ENCODE peak calls at places on chromosomes 12 and 14, in six cellular contexts. One of them, this sample, is unnamed.

GRCh38 chr12:67220065-67220464 is 49.1 kb upstream of the CAND1 start:
- DNase-seq in stimulated activated CD8-positive, alpha-beta memory T cell treated with anti-CD3 and anti-CD28 coated beads, Interleukin-12 subunit alpha, Interleukin-12 subunit beta, amount 100 ng/mL, for 4 hours: no peak
- DNase-seq in HuH-7.5: no peak
- DNase-seq in midbrain: no peak
- DNase-seq in AG20443: peak; percentile 9
- DNase-seq in Daoy: peak; percentile 37
- DNase-seq in this sample: no peak

GRCh38 chr12:99284161-99284560 is 363.4 kb upstream of the GARIN6 start:
- DNase-seq in stimulated activated CD8-positive, alpha-beta memory T cell treated with anti-CD3 and anti-CD28 coated beads, Interleukin-12 subunit alpha, Interleukin-12 subunit beta, amount 100 ng/mL, for 4 hours: no peak
- DNase-seq in HuH-7.5: no peak
- DNase-seq in midbrain: no peak
- DNase-seq in AG20443: no peak
- DNase-seq in Daoy: no peak
- DNase-seq in this sample: no peak

GRCh38 chr12:15152864-15153263 is 68.4 kb downstream of the RERG start:
- DNase-seq in stimulated activated CD8-positive, alpha-beta memory T cell treated with anti-CD3 and anti-CD28 coated beads, Interleukin-12 subunit alpha, Interleukin-12 subunit beta, amount 100 ng/mL, for 4 hours: no peak
- DNase-seq in HuH-7.5: no peak
- DNase-seq in midbrain: no peak
- DNase-seq in AG20443: no peak
- DNase-seq in Daoy: peak; percentile 50
- DNase-seq in this sample: no peak

GRCh38 chr14:74940956-74941565 is 14.3 kb downstream of the PGF start:
- DNase-seq in stimulated activated CD8-positive, alpha-beta memory T cell treated with anti-CD3 and anti-CD28 coated beads, Interleukin-12 subunit alpha, Interleukin-12 subunit beta, amount 100 ng/mL, for 4 hours: no peak
- DNase-seq in HuH-7.5: no peak
- DNase-seq in midbrain: no peak
- DNase-seq in AG20443: no peak
- DNase-seq in Daoy: no peak
- DNase-seq in this sample: no peak

GRCh38 chr12:50650285-50650684 is 113.6 kb upstream of the ATF1 start:
- DNase-seq in stimulated activated CD8-positive, alpha-beta memory T cell treated with anti-CD3 and anti-CD28 coated beads, Interleukin-12 subunit alpha, Interleukin-12 subunit beta, amount 100 ng/mL, for 4 hours: no peak
- DNase-seq in HuH-7.5: no peak
- DNase-seq in midbrain: no peak
- DNase-seq in AG20443: no peak
- DNase-seq in Daoy: no peak
- DNase-seq in this sample: no peak

GRCh38 chr12:111298583-111299436 is 70.1 kb downstream of the PHETA1 start:
- DNase-seq in stimulated activated CD8-positive, alpha-beta memory T cell treated with anti-CD3 and anti-CD28 coated beads, Interleukin-12 subunit alpha, Interleukin-12 subunit beta, amount 100 ng/mL, for 4 hours: peak; percentile 4
- DNase-seq in HuH-7.5: peak; percentile 68
- DNase-seq in midbrain: peak; percentile 13
- DNase-seq in AG20443: peak; percentile 84
- DNase-seq in Daoy: peak; percentile 69
- DNase-seq in this sample: peak; percentile 55

GRCh38 chr12:18283776-18284175 is 22.5 kb downstream of the PIK3C2G start:
- DNase-seq in stimulated activated CD8-positive, alpha-beta memory T cell treated with anti-CD3 and anti-CD28 coated beads, Interleukin-12 subunit alpha, Interleukin-12 subunit beta, amount 100 ng/mL, for 4 hours: no peak
- DNase-seq in HuH-7.5: no peak
- DNase-seq in midbrain: no peak
- DNase-seq in AG20443: no peak
- DNase-seq in Daoy: no peak
- DNase-seq in this sample: no peak

GRCh38 chr14:101457936-101458535 is 103.3 kb upstream of the DIO3 start:
- DNase-seq in stimulated activated CD8-positive, alpha-beta memory T cell treated with anti-CD3 and anti-CD28 coated beads, Interleukin-12 subunit alpha, Interleukin-12 subunit beta, amount 100 ng/mL, for 4 hours: no peak
- DNase-seq in HuH-7.5: no peak
- DNase-seq in midbrain: no peak
- DNase-seq in AG20443: no peak
- DNase-seq in Daoy: no peak
- DNase-seq in this sample: no peak

GRCh38 chr12:100348657-100349454 is 8.0 kb upstream of the SLC17A8 start:
- DNase-seq in stimulated activated CD8-positive, alpha-beta memory T cell treated with anti-CD3 and anti-CD28 coated beads, Interleukin-12 subunit alpha, Interleukin-12 subunit beta, amount 100 ng/mL, for 4 hours: no peak
- DNase-seq in HuH-7.5: peak; percentile 19
- DNase-seq in midbrain: peak; percentile 3
- DNase-seq in AG20443: peak; percentile 23
- DNase-seq in Daoy: peak; percentile 18
- DNase-seq in this sample: peak; percentile 23

GRCh38 chr14:105864651-105865265 is 338.4 kb downstream of the TMEM121 start:
- DNase-seq in stimulated activated CD8-positive, alpha-beta memory T cell treated with anti-CD3 and anti-CD28 coated beads, Interleukin-12 subunit alpha, Interleukin-12 subunit beta, amount 100 ng/mL, for 4 hours: no peak
- DNase-seq in HuH-7.5: no peak
- DNase-seq in midbrain: no peak
- DNase-seq in AG20443: no peak
- DNase-seq in Daoy: no peak
- DNase-seq in this sample: no peak

GRCh38 chr12:131261906-131262305 is 308.2 kb downstream of the ADGRD1 start:
- DNase-seq in stimulated activated CD8-positive, alpha-beta memory T cell treated with anti-CD3 and anti-CD28 coated beads, Interleukin-12 subunit alpha, Interleukin-12 subunit beta, amount 100 ng/mL, for 4 hours: no peak
- DNase-seq in HuH-7.5: no peak
- DNase-seq in midbrain: no peak
- DNase-seq in AG20443: no peak
- DNase-seq in Daoy: no peak
- DNase-seq in this sample: no peak

GRCh38 chr12:47767197-47767724 is 5.8 kb upstream of the SLC48A1 start:
- DNase-seq in stimulated activated CD8-positive, alpha-beta memory T cell treated with anti-CD3 and anti-CD28 coated beads, Interleukin-12 subunit alpha, Interleukin-12 subunit beta, amount 100 ng/mL, for 4 hours: peak; percentile 41
- DNase-seq in HuH-7.5: no peak
- DNase-seq in midbrain: peak; percentile 59
- DNase-seq in AG20443: peak; percentile 45
- DNase-seq in Daoy: peak; percentile 68
- DNase-seq in this sample: no peak

GRCh38 chr12:114733919-114734318 is 49.9 kb upstream of the TBX3 start:
- DNase-seq in stimulated activated CD8-positive, alpha-beta memory T cell treated with anti-CD3 and anti-CD28 coated beads, Interleukin-12 subunit alpha, Interleukin-12 subunit beta, amount 100 ng/mL, for 4 hours: no peak
- DNase-seq in HuH-7.5: no peak
- DNase-seq in midbrain: no peak
- DNase-seq in AG20443: no peak
- DNase-seq in Daoy: no peak
- DNase-seq in this sample: no peak

GRCh38 chr14:102378830-102379229 is 16.1 kb downstream of the TECPR2 start:
- DNase-seq in stimulated activated CD8-positive, alpha-beta memory T cell treated with anti-CD3 and anti-CD28 coated beads, Interleukin-12 subunit alpha, Interleukin-12 subunit beta, amount 100 ng/mL, for 4 hours: no peak
- DNase-seq in HuH-7.5: no peak
- DNase-seq in midbrain: no peak
- DNase-seq in AG20443: no peak
- DNase-seq in Daoy: no peak
- DNase-seq in this sample: no peak

GRCh38 chr12:111069886-111070285 is 149.5 kb upstream of the MYL2 start:
- DNase-seq in stimulated activated CD8-positive, alpha-beta memory T cell treated with anti-CD3 and anti-CD28 coated beads, Interleukin-12 subunit alpha, Interleukin-12 subunit beta, amount 100 ng/mL, for 4 hours: no peak
- DNase-seq in HuH-7.5: no peak
- DNase-seq in midbrain: no peak
- DNase-seq in AG20443: no peak
- DNase-seq in Daoy: no peak
- DNase-seq in this sample: no peak

GRCh38 chr14:70067810-70068209 is 120.9 kb downstream of the SLC8A3 start:
- DNase-seq in stimulated activated CD8-positive, alpha-beta memory T cell treated with anti-CD3 and anti-CD28 coated beads, Interleukin-12 subunit alpha, Interleukin-12 subunit beta, amount 100 ng/mL, for 4 hours: no peak
- DNase-seq in HuH-7.5: no peak
- DNase-seq in midbrain: no peak
- DNase-seq in AG20443: no peak
- DNase-seq in Daoy: no peak
- DNase-seq in this sample: no peak

GRCh38 chr12:114403044-114403689 is 2.8 kb downstream of the TBX5 start:
- DNase-seq in stimulated activated CD8-positive, alpha-beta memory T cell treated with anti-CD3 and anti-CD28 coated beads, Interleukin-12 subunit alpha, Interleukin-12 subunit beta, amount 100 ng/mL, for 4 hours: no peak
- DNase-seq in HuH-7.5: no peak
- DNase-seq in midbrain: no peak
- DNase-seq in AG20443: peak; percentile 62
- DNase-seq in Daoy: peak; percentile 90
- DNase-seq in this sample: no peak

GRCh38 chr12:124524231-124524925 is 43.0 kb downstream of the NCOR2 start:
- DNase-seq in stimulated activated CD8-positive, alpha-beta memory T cell treated with anti-CD3 and anti-CD28 coated beads, Interleukin-12 subunit alpha, Interleukin-12 subunit beta, amount 100 ng/mL, for 4 hours: no peak
- DNase-seq in HuH-7.5: no peak
- DNase-seq in midbrain: no peak
- DNase-seq in AG20443: peak; percentile 95
- DNase-seq in Daoy: peak; percentile 73
- DNase-seq in this sample: no peak

GRCh38 chr12:128819293-128820144 is 4.2 kb downstream of the SLC15A4 start:
- DNase-seq in stimulated activated CD8-positive, alpha-beta memory T cell treated with anti-CD3 and anti-CD28 coated beads, Interleukin-12 subunit alpha, Interleukin-12 subunit beta, amount 100 ng/mL, for 4 hours: no peak
- DNase-seq in HuH-7.5: no peak
- DNase-seq in midbrain: no peak
- DNase-seq in AG20443: no peak
- DNase-seq in Daoy: no peak
- DNase-seq in this sample: no peak

GRCh38 chr12:26499979-26500640 is 304.7 kb downstream of the SSPN start:
- DNase-seq in stimulated activated CD8-positive, alpha-beta memory T cell treated with anti-CD3 and anti-CD28 coated beads, Interleukin-12 subunit alpha, Interleukin-12 subunit beta, amount 100 ng/mL, for 4 hours: no peak
- DNase-seq in HuH-7.5: no peak
- DNase-seq in midbrain: no peak
- DNase-seq in AG20443: peak; percentile 20
- DNase-seq in Daoy: no peak
- DNase-seq in this sample: no peak

GRCh38 chr12:121803861-121804416 is at the start of gene SETD1B:
- DNase-seq in stimulated activated CD8-positive, alpha-beta memory T cell treated with anti-CD3 and anti-CD28 coated beads, Interleukin-12 subunit alpha, Interleukin-12 subunit beta, amount 100 ng/mL, for 4 hours: no peak
- DNase-seq in HuH-7.5: no peak
- DNase-seq in midbrain: peak; percentile 39
- DNase-seq in AG20443: peak; percentile 44
- DNase-seq in Daoy: peak; percentile 75
- DNase-seq in this sample: peak; percentile 61

GRCh38 chr12:53201170-53201541 is 5.9 kb downstream of the ITGB7 start:
- DNase-seq in stimulated activated CD8-positive, alpha-beta memory T cell treated with anti-CD3 and anti-CD28 coated beads, Interleukin-12 subunit alpha, Interleukin-12 subunit beta, amount 100 ng/mL, for 4 hours: no peak
- DNase-seq in HuH-7.5: no peak
- DNase-seq in midbrain: no peak
- DNase-seq in AG20443: peak; percentile 42
- DNase-seq in Daoy: no peak
- DNase-seq in this sample: no peak

GRCh38 chr12:56078931-56079728 is 835 bp upstream of the ERBB3 start:
- DNase-seq in stimulated activated CD8-positive, alpha-beta memory T cell treated with anti-CD3 and anti-CD28 coated beads, Interleukin-12 subunit alpha, Interleukin-12 subunit beta, amount 100 ng/mL, for 4 hours: peak; percentile 23
- DNase-seq in HuH-7.5: peak; percentile 88
- DNase-seq in midbrain: peak; percentile 82
- DNase-seq in AG20443: peak; percentile 94
- DNase-seq in Daoy: peak; percentile 89
- DNase-seq in this sample: peak; percentile 68

GRCh38 chr12:14576896-14577295 is 9.2 kb upstream of the PLBD1 start:
- DNase-seq in stimulated activated CD8-positive, alpha-beta memory T cell treated with anti-CD3 and anti-CD28 coated beads, Interleukin-12 subunit alpha, Interleukin-12 subunit beta, amount 100 ng/mL, for 4 hours: no peak
- DNase-seq in HuH-7.5: no peak
- DNase-seq in midbrain: no peak
- DNase-seq in AG20443: no peak
- DNase-seq in Daoy: no peak
- DNase-seq in this sample: no peak

GRCh38 chr12:50690923-50691322 is 73.0 kb upstream of the ATF1 start:
- DNase-seq in stimulated activated CD8-positive, alpha-beta memory T cell treated with anti-CD3 and anti-CD28 coated beads, Interleukin-12 subunit alpha, Interleukin-12 subunit beta, amount 100 ng/mL, for 4 hours: no peak
- DNase-seq in HuH-7.5: peak; percentile 10
- DNase-seq in midbrain: peak; percentile 64
- DNase-seq in AG20443: peak; percentile 26
- DNase-seq in Daoy: no peak
- DNase-seq in this sample: peak; percentile 70

GRCh38 chr14:26074892-26075291 is 522.9 kb downstream of the NOVA1 start:
- DNase-seq in stimulated activated CD8-positive, alpha-beta memory T cell treated with anti-CD3 and anti-CD28 coated beads, Interleukin-12 subunit alpha, Interleukin-12 subunit beta, amount 100 ng/mL, for 4 hours: no peak
- DNase-seq in HuH-7.5: no peak
- DNase-seq in midbrain: no peak
- DNase-seq in AG20443: no peak
- DNase-seq in Daoy: no peak
- DNase-seq in this sample: no peak

GRCh38 chr12:62655524-62656160 is 189.0 kb downstream of the MON2 start:
- DNase-seq in stimulated activated CD8-positive, alpha-beta memory T cell treated with anti-CD3 and anti-CD28 coated beads, Interleukin-12 subunit alpha, Interleukin-12 subunit beta, amount 100 ng/mL, for 4 hours: no peak
- DNase-seq in HuH-7.5: no peak
- DNase-seq in midbrain: peak; percentile 22
- DNase-seq in AG20443: no peak
- DNase-seq in Daoy: no peak
- DNase-seq in this sample: peak; percentile 73

GRCh38 chr12:104790296-104791125 is 167.6 kb downstream of the SLC41A2 start:
- DNase-seq in stimulated activated CD8-positive, alpha-beta memory T cell treated with anti-CD3 and anti-CD28 coated beads, Interleukin-12 subunit alpha, Interleukin-12 subunit beta, amount 100 ng/mL, for 4 hours: peak; percentile 8
- DNase-seq in HuH-7.5: peak; percentile 33
- DNase-seq in midbrain: no peak
- DNase-seq in AG20443: peak; percentile 40
- DNase-seq in Daoy: peak; percentile 35
- DNase-seq in this sample: peak; percentile 20

GRCh38 chr12:53748072-53748840 is 3.5 kb downstream of the CISTR start:
- DNase-seq in stimulated activated CD8-positive, alpha-beta memory T cell treated with anti-CD3 and anti-CD28 coated beads, Interleukin-12 subunit alpha, Interleukin-12 subunit beta, amount 100 ng/mL, for 4 hours: no peak
- DNase-seq in HuH-7.5: no peak
- DNase-seq in midbrain: no peak
- DNase-seq in AG20443: no peak
- DNase-seq in Daoy: no peak
- DNase-seq in this sample: peak; percentile 9

GRCh38 chr12:54376596-54377468 is 7.7 kb downstream of the ZNF385A start:
- DNase-seq in stimulated activated CD8-positive, alpha-beta memory T cell treated with anti-CD3 and anti-CD28 coated beads, Interleukin-12 subunit alpha, Interleukin-12 subunit beta, amount 100 ng/mL, for 4 hours: no peak
- DNase-seq in HuH-7.5: no peak
- DNase-seq in midbrain: no peak
- DNase-seq in AG20443: no peak
- DNase-seq in Daoy: no peak
- DNase-seq in this sample: no peak